ENCODE peak calls at places on chromosomes 2 and 18, in five cellular contexts. I is sigmoid colon; N is stimulated activated CD4-positive, alpha-beta T cell treated with anti-CD3 and anti-CD28 coated beads, Interleukin-4, amount 100 ng/mL, for 48 hours; G is HuH-7.5; M is activated CD8-positive, alpha-beta memory T cell treated with anti-CD3 and anti-CD28 coated beads, Interleukin-2, amount 50 U/mL, for 4 hours. P is an unnamed sample.

GRCh38 chr2:134717706-134718094 is 1.1 kb downstream of the TMEM163 start:
- DNase-seq in I (no peak), G (no peak), M (no peak), N (no peak), P (no peak)

GRCh38 chr2:69272803-69273471 is 114.1 kb downstream of the GFPT1 start:
- DNase-seq in G (no peak), M (no peak), N (no peak), I (no peak), P (peak; percentile 61)

GRCh38 chr18:48820483-48821250 is 130.1 kb downstream of the SMAD7 start:
- DNase-seq in G (no peak), I (peak; percentile 47), M (peak; percentile 6), N (no peak), P (peak; percentile 36)

GRCh38 chr2:241218131-241219029 is 29.9 kb downstream of the ANO7 start:
- DNase-seq in I (no peak), M (peak; percentile 35), N (no peak), G (peak; percentile 81), P (peak; percentile 80)

GRCh38 chr2:240619506-240620148 is 5.7 kb upstream of the GPR35 start:
- DNase-seq in G (no peak), I (peak; percentile 49), M (peak; percentile 12), N (no peak), P (peak; percentile 49)

GRCh38 chr2:33441235-33441810 is 35.1 kb upstream of the RASGRP3 start:
- DNase-seq in G (peak; percentile 49), N (no peak), I (peak; percentile 71), M (peak; percentile 45), P (no peak)

GRCh38 chr2:158501301-158501700 is 44.5 kb downstream of the PKP4 start:
- DNase-seq in G (no peak), I (peak; percentile 59), M (no peak), N (no peak), P (no peak)

GRCh38 chr2:200634231-200634964 is 48.6 kb downstream of the AOX1 start:
- DNase-seq in I (no peak), G (no peak), M (no peak), N (no peak), P (no peak)

GRCh38 chr2:188404341-188405004 is 112.8 kb downstream of the GULP1 start:
- DNase-seq in G (no peak), I (no peak), N (no peak), M (no peak), P (no peak)

GRCh38 chr18:21000667-21001066 is 110.9 kb downstream of the ROCK1 start:
- DNase-seq in N (no peak), G (no peak), M (no peak), I (no peak), P (no peak)

GRCh38 chr2:12727085-12727484 is 10.3 kb downstream of the TRIB2 start:
- DNase-seq in N (no peak), I (no peak), G (no peak), M (no peak), P (no peak)

GRCh38 chr2:42935692-42936631 is 143.6 kb upstream of the HAAO start:
- DNase-seq in N (no peak), G (no peak), I (no peak), M (no peak), P (no peak)

GRCh38 chr2:77567723-77568122 is 45.5 kb upstream of the LRRTM4 start:
- DNase-seq in N (no peak), G (no peak), I (no peak), M (no peak), P (no peak)

GRCh38 chr2:81976998-81977397 is 1672.4 kb upstream of the LRRTM1 start:
- DNase-seq in N (no peak), G (no peak), I (no peak), M (no peak), P (no peak)

GRCh38 chr2:122980672-122981071 is 1044.4 kb upstream of the CNTNAP5 start:
- DNase-seq in N (no peak), G (no peak), M (no peak), I (no peak), P (peak; percentile 44)

GRCh38 chr2:21024722-21025389 is 19.0 kb downstream of the APOB start:
- DNase-seq in G (no peak), N (no peak), M (no peak), I (no peak), P (no peak)

GRCh38 chr2:218274586-218274985 is 4.3 kb downstream of the PNKD start:
- DNase-seq in N (no peak), M (no peak), I (no peak), G (no peak), P (peak; percentile 21)

GRCh38 chr2:216789088-216789487 is 70.8 kb downstream of the TNP1 start:
- DNase-seq in G (no peak), I (no peak), M (no peak), N (no peak), P (no peak)

GRCh38 chr2:101200714-101201113 is 49.5 kb upstream of the TBC1D8 start:
- DNase-seq in N (no peak), M (no peak), I (no peak), G (no peak), P (no peak)

GRCh38 chr2:204260162-204260877 is 285.0 kb upstream of the PARD3B start:
- DNase-seq in I (peak; percentile 84), G (peak; percentile 31), M (peak; percentile 21), N (peak; percentile 16), P (peak; percentile 53)

GRCh38 chr2:46858697-46859080 is 56.9 kb downstream of the MCFD2 start:
- DNase-seq in I (no peak), G (no peak), N (no peak), M (no peak), P (no peak)

GRCh38 chr2:201696151-201696659 is 2.2 kb downstream of the MPP4 start:
- DNase-seq in N (no peak), M (no peak), G (no peak), I (no peak), P (no peak)

GRCh38 chr2:170222298-170222697 is 44.4 kb downstream of the MYO3B start:
- DNase-seq in I (no peak), G (no peak), M (no peak), N (no peak), P (no peak)

GRCh38 chr18:53117851-53118250 is 777.9 kb downstream of the DCC start:
- DNase-seq in N (no peak), I (no peak), M (no peak), G (no peak), P (no peak)

GRCh38 chr18:77108001-77108692 is 24.4 kb downstream of the MBP start:
- DNase-seq in G (no peak), I (peak; percentile 91), M (no peak), N (no peak), P (no peak)

GRCh38 chr2:193332938-193333337 is 1138.2 kb upstream of the TMEFF2 start:
- DNase-seq in M (no peak), G (no peak), I (no peak), N (no peak), P (no peak)